ENCODE peak calls at places on chromosomes 12 and 14, in five cellular contexts. B is occipital lobe, H is AG04449, G is prostate gland, K is kidney tubule cell. J is an unnamed sample.

GRCh38 chr12:106429636-106430035 is 72.1 kb downstream of the POLR3B start:
- DNase-seq in H (no peak), B (no peak), G (no peak), K (no peak), J (no peak)

GRCh38 chr12:131220007-131220685 is 266.4 kb downstream of the ADGRD1 start:
- DNase-seq in H (no peak), K (no peak), G (no peak), B (no peak), J (no peak)

GRCh38 chr12:65655074-65655493 is 169.2 kb upstream of the HMGA2 start:
- DNase-seq in K (peak), G (no peak), B (no peak), H (no peak), J (no peak)

GRCh38 chr12:105954891-105955607 is 183.7 kb downstream of the NUAK1 start:
- DNase-seq in B (no peak), H (no peak), K (no peak), G (no peak), J (no peak)

GRCh38 chr12:95648990-95649791 is 97.9 kb upstream of the USP44 start:
- DNase-seq in G (peak), B (no peak), H (peak), K (peak), J (no peak)

GRCh38 chr14:66038214-66038977 is 447.8 kb upstream of the CCDC196 start:
- DNase-seq in K (peak), G (no peak), H (peak), B (no peak), J (no peak)

GRCh38 chr12:18753481-18754117 is 15.7 kb downstream of the CAPZA3 start:
- DNase-seq in H (no peak), B (no peak), K (no peak), G (no peak), J (no peak)

GRCh38 chr14:77761205-77761931 is 412 bp upstream of the SNW1 start:
- DNase-seq in H (no peak), B (no peak), K (peak), G (no peak), J (peak)

GRCh38 chr12:129887047-129887568 is 16.7 kb downstream of the TMEM132D start:
- DNase-seq in H (no peak), K (peak), B (no peak), G (peak), J (no peak)

GRCh38 chr12:8018666-8019581 is 13.6 kb upstream of the FOXJ2 start:
- DNase-seq in B (no peak), K (no peak), H (no peak), G (no peak), J (peak)

GRCh38 chr14:55220230-55220629 is 28.8 kb upstream of the DLGAP5 start:
- DNase-seq in G (no peak), B (no peak), K (peak), H (no peak), J (no peak)

GRCh38 chr12:64544796-64545382 is 65.4 kb upstream of the RASSF3 start:
- DNase-seq in G (no peak), B (no peak), K (no peak), H (no peak), J (no peak)

GRCh38 chr14:92122351-92122677 is 545 bp downstream of the CPSF2 start:
- DNase-seq in B (peak), G (no peak), H (no peak), K (peak), J (no peak)

GRCh38 chr14:28375295-28375694 is 391.3 kb upstream of the FOXG1 start:
- DNase-seq in K (no peak), G (no peak), H (no peak), B (no peak), J (no peak)

GRCh38 chr14:22629357-22629756 is 14.8 kb downstream of the OR6J1 start:
- DNase-seq in H (no peak), B (no peak), G (no peak), K (no peak), J (no peak)

GRCh38 chr12:106252056-106252455 is 4.2 kb upstream of the CKAP4 start:
- DNase-seq in G (no peak), K (no peak), H (no peak), B (no peak), J (no peak)

GRCh38 chr14:64649383-64649998 is 54.7 kb upstream of the PLEKHG3 start:
- DNase-seq in H (no peak), G (no peak), B (no peak), K (peak), J (no peak)

GRCh38 chr12:67410667-67411067 is 141.5 kb downstream of the CAND1 start:
- DNase-seq in G (no peak), H (no peak), B (no peak), K (no peak), J (no peak)

GRCh38 chr14:54719406-54719805 is 152.5 kb downstream of the SAMD4A start:
- DNase-seq in G (no peak), B (no peak), H (no peak), K (no peak), J (no peak)

GRCh38 chr12:20653871-20654270 is 41.3 kb upstream of the SLCO1C1 start:
- DNase-seq in K (peak), B (no peak), G (no peak), H (no peak), J (no peak)